ENCODE peak calls at places on chromosome 19, in ten cellular contexts. D, F, B, G, T, I, S, X, K and N are unnamed samples.

GRCh38 chr19:2624537-2625091 is 77.9 kb downstream of the GNG7 start:
- DNase-seq in D (no peak), F (peak), B (no peak), G (no peak), T (no peak), I (peak), S (peak), X (no peak), K (peak), N (no peak)

GRCh38 chr19:39506944-39507714 is 7.8 kb upstream of the SELENOV start:
- DNase-seq in D (peak), F (peak), B (peak), G (peak), T (no peak), I (peak), S (no peak), X (peak), K (no peak), N (no peak)

GRCh38 chr19:58451358-58452101 is at the start of gene ZNF324B:
- DNase-seq in D (peak), F (peak), B (peak), G (peak), T (no peak), I (peak), S (peak), X (peak), K (peak), N (peak)

GRCh38 chr19:3366761-3367571 is 583 bp downstream of the NFIC start:
- DNase-seq in D (peak), F (no peak), B (no peak), G (no peak), T (no peak), I (peak), S (peak), X (no peak), K (peak), N (no peak)

GRCh38 chr19:41434450-41434849 is 5.3 kb downstream of the DMAC2 start:
- DNase-seq in D (no peak), F (no peak), B (no peak), G (no peak), T (no peak), I (no peak), S (no peak), X (no peak), K (peak), N (no peak)

GRCh38 chr19:35254341-35255297 is 5.8 kb downstream of the LSR start:
- DNase-seq in D (no peak), F (no peak), B (no peak), G (no peak), T (no peak), I (no peak), S (no peak), X (no peak), K (peak), N (peak)

GRCh38 chr19:34461375-34462100 is 20.0 kb upstream of the WTIP start:
- DNase-seq in D (no peak), F (no peak), B (peak), G (no peak), T (no peak), I (no peak), S (no peak), X (peak), K (no peak), N (no peak)

GRCh38 chr19:43625918-43626579 is 6.6 kb upstream of the ZNF428 start:
- DNase-seq in D (no peak), F (no peak), B (no peak), G (no peak), T (no peak), I (no peak), S (no peak), X (no peak), K (no peak), N (no peak)

GRCh38 chr19:35797663-35798062 is 15.0 kb downstream of the PRODH2 start:
- DNase-seq in D (no peak), F (no peak), B (no peak), G (no peak), T (no peak), I (no peak), S (no peak), X (no peak), K (peak), N (no peak)

GRCh38 chr19:13102416-13102665 is 317 bp downstream of the LYL1 start:
- DNase-seq in D (no peak), F (no peak), B (no peak), G (no peak), T (no peak), I (no peak), S (no peak), X (peak), K (no peak), N (no peak)

GRCh38 chr19:13977803-13978202 is 25.5 kb downstream of the DCAF15 start:
- DNase-seq in D (no peak), F (no peak), B (no peak), G (no peak), T (no peak), I (no peak), S (no peak), X (no peak), K (peak), N (no peak)

GRCh38 chr19:54551950-54552912 is 21.4 kb upstream of the LILRA2 start:
- DNase-seq in D (no peak), F (no peak), B (no peak), G (no peak), T (no peak), I (peak), S (peak), X (no peak), K (peak), N (peak)

GRCh38 chr19:14149509-14149994 is 13.2 kb upstream of the ASF1B start:
- DNase-seq in D (no peak), F (peak), B (no peak), G (peak), T (no peak), I (no peak), S (peak), X (peak), K (peak), N (peak)

GRCh38 chr19:40280608-40281221 is 4.4 kb downstream of the AKT2 start:
- DNase-seq in D (no peak), F (peak), B (no peak), G (no peak), T (no peak), I (no peak), S (peak), X (no peak), K (no peak), N (no peak)

GRCh38 chr19:55305491-55305890 is 19.6 kb downstream of the TMEM150B start:
- DNase-seq in D (peak), F (no peak), B (no peak), G (peak), T (no peak), I (peak), S (peak), X (peak), K (no peak), N (peak)

GRCh38 chr19:33426621-33427475 is 53.3 kb downstream of the CEBPG start:
- DNase-seq in D (no peak), F (no peak), B (no peak), G (no peak), T (no peak), I (no peak), S (no peak), X (no peak), K (peak), N (no peak)

GRCh38 chr19:46221981-46222610 is 7.4 kb upstream of the IGFL1 start:
- DNase-seq in D (peak), F (peak), B (peak), G (no peak), T (no peak), I (no peak), S (peak), X (peak), K (peak), N (no peak)

GRCh38 chr19:33071887-33072286 is 7.2 kb upstream of the RHPN2 start:
- DNase-seq in D (peak), F (no peak), B (no peak), G (no peak), T (no peak), I (no peak), S (no peak), X (no peak), K (no peak), N (no peak)

GRCh38 chr19:33175886-33176669 is 18.1 kb upstream of the LRP3 start:
- DNase-seq in D (no peak), F (peak), B (peak), G (no peak), T (no peak), I (no peak), S (no peak), X (peak), K (no peak), N (peak)

GRCh38 chr19:10769533-10770491 is 51.9 kb downstream of the DNM2 start:
- DNase-seq in D (peak), F (peak), B (peak), G (peak), T (no peak), I (no peak), S (peak), X (peak), K (no peak), N (no peak)

GRCh38 chr19:35992902-35993765 is 1.9 kb upstream of the SDHAF1 start:
- DNase-seq in D (no peak), F (no peak), B (no peak), G (no peak), T (no peak), I (peak), S (no peak), X (no peak), K (no peak), N (no peak)

GRCh38 chr19:30525383-30525782 is 153.2 kb downstream of the ZNF536 start:
- DNase-seq in D (no peak), F (no peak), B (no peak), G (no peak), T (no peak), I (no peak), S (no peak), X (no peak), K (no peak), N (no peak)

GRCh38 chr19:3098141-3098514 is 4.0 kb downstream of the GNA11 start:
- DNase-seq in D (no peak), F (no peak), B (no peak), G (no peak), T (no peak), I (no peak), S (peak), X (peak), K (peak), N (no peak)

DNA sequence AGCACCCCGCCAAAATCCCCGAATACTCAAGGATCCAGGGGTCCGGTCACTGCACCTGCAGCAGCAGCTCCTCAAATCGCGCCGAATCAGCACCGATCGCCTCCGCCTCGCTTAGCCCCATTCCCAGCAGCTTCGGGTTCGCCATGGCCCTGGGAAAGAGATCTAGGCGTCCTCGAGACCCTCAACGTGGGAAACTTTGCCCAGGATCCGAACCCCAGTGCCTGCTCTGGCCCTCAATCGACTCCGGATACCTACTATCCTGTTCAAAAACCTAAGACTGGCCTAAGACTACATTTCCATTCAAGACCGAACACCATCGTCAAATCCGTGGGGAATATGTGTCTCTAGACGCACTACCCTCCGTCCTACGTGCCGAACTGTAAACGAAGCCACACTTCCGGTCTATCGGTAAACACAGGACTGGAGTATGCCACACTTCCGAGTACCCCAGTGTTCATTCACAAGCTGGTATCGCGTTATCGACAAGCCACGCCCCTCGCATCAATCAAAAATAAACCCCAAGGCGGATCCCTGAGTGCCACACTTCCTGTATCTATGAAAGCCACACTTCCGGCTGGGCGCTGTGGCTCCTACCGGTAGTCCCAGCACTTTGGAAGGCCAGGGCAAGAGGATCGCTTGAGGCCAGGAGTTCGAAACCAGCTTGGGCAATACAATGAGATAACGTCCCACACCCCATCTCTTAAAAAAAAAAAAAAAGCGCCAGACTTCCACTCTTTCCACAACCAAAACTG is at the start of gene PIH1D1:
- DNase-seq in D (peak), F (peak), B (peak), G (peak), T (peak), I (peak), S (peak), X (peak), K (peak), N (peak)
- TF ChIP-seq CTCF in D (no peak), F (no peak), B (no peak), G (no peak), T (peak), I (no peak), S (peak), X (peak), K (no peak), N (no peak)

DNA sequence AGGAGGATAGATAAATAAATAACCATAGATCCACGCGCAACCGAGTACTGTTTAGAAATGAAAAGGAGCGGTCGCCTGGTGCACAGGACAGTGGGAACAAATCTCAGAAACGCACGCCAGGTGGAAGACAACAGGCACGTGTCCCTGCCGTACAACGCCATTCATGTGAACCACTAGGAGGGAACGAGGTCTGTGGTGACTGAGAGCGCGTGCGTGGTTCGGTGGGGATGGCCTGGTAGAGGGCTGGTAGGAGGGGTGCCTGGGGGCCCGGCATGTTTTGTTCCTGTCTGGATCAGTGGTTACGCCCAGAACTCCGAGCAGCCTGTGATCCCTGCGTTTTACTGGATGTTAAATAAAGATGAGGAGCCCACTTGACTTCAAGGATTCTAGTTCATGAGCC is 111.9 kb downstream of the KDM4B start:
- DNase-seq in D (no peak), F (no peak), B (no peak), G (no peak), T (no peak), I (no peak), S (no peak), X (no peak), K (no peak), N (no peak)
- TF ChIP-seq CTCF in D (no peak), F (no peak), B (no peak), G (no peak), T (no peak), I (no peak), S (no peak), X (no peak), K (no peak), N (no peak)

DNA sequence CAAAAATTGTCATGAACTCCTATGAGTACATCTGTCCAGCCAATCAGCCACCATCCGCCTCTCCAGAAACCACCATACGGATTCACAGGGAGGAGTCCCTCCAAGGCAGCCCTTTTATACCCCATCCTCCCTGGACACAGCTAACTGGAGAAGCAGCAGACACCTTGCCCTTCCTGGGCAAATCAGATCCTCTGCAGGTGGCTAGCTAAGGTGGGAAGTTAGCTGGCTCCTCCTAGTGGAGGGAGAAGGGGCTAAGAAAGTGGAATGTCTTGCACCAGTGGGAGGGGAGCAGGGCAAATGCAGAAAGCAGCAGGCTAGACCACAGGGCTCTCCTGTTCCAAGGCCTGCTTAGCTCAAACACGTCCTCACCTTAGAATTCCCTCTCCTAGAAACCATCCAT is 46.2 kb upstream of the UQCRFS1 start:
- DNase-seq in D (no peak), F (no peak), B (no peak), G (no peak), T (no peak), I (no peak), S (no peak), X (no peak), K (no peak), N (no peak)
- TF ChIP-seq CTCF in D (peak), F (peak), B (peak), G (no peak), T (peak), I (peak), S (no peak), X (peak), K (no peak), N (no peak)

DNA sequence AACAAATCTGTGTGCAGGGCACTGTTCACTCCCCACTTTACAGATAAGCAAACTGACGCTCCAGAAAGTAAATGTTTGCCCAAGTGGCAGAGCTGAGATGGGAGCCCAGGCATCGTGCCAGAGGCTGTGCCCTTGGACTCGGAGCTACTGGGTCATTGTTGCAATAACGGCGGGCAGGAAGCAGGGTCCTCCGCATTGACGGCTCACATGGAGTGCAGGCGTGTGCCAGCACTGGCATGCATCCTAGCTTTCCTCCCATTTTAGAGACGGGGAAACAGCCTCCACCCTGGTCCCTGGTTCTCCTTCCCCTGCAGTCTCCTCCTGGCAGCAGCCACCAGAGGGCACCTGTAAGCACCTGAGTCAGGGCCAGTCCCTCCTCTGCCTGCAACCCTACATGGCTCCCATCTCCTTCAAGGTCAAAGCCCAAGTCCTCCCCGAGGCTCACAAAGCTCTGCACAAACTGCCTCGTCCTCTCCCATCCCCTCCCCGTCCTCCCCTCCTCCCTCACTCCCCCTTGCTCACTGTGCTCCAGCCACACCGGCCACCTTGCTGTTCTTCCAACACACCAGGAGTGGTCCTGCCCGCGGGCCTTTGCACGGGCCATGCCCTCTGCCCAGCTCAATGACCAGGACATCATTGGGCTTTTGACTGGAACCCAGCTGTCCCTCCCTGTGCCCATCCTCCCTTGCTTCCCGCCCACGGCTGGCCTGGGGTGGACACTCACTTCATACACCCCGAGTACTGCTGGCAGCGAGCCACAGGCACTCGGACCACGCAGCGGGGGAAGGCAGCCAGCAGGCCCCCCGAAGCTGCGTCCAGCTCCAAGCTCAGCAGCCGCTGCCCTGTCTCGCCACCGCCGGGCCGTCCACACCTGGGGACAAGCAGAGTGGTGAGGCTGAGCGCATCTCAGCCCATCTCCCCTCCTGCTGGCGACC is 7.7 kb upstream of the LRG1 start:
- DNase-seq in D (peak), F (peak), B (no peak), G (no peak), T (no peak), I (no peak), S (no peak), X (no peak), K (no peak), N (no peak)
- TF ChIP-seq CTCF in D (peak), F (no peak), B (peak), G (no peak), T (peak), I (peak), S (peak), X (peak), K (no peak), N (no peak)

GRCh38 chr19:38443458-38444001 is 10.0 kb downstream of the RYR1 start:
- DNase-seq in D (no peak), F (no peak), B (no peak), G (no peak), T (no peak), I (no peak), S (no peak), X (no peak), K (peak), N (no peak)

GRCh38 chr19:38442736-38443135 is 9.2 kb downstream of the RYR1 start:
- DNase-seq in D (no peak), F (no peak), B (no peak), G (no peak), T (no peak), I (no peak), S (no peak), X (no peak), K (no peak), N (no peak)

GRCh38 chr19:38444026-38444425 is 10.5 kb downstream of the RYR1 start:
- DNase-seq in D (no peak), F (no peak), B (no peak), G (no peak), T (no peak), I (no peak), S (no peak), X (no peak), K (no peak), N (no peak)

GRCh38 chr19:38440592-38440991 is 7.1 kb downstream of the RYR1 start:
- DNase-seq in D (no peak), F (no peak), B (no peak), G (no peak), T (no peak), I (no peak), S (no peak), X (no peak), K (no peak), N (no peak)

DNA sequence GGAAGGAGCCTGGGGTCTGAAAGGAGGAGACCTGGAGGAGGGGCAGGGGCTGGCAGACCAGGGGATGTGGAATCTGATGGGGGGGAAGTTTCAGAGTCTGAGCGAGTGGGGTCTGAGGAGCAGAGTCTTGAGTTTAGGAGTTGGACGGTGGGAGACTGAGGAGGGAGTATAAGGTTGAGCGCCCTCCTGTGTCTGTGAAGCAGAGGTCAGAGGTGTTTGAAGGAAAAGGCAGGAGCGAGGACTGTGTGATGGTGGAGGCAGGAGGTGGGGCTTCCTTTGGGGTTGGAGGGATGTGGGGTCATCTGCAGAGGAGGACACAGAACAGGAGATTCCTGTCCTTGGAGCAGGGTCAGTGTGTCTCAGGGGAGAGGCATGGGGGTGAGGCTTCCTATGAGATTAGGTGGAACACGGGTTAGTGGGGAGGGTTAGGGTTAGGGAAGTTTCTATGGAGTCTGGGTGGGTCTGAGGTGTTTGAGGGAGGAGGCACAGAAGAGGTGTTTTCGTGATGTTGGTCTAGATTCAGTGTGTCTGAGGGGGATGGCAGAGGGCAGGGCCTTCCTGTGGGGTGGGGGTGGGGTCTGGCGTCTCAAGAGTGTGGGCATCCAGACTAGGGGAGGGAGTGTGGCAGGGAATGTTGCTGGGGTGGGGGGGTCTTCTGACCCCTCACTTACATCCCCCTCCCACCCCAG is 8.3 kb downstream of the RYR1 start:
- DNase-seq in D (no peak), F (no peak), B (no peak), G (no peak), T (no peak), I (peak), S (no peak), X (no peak), K (no peak), N (no peak)
- TF ChIP-seq CTCF in D (peak), F (no peak), B (no peak), G (no peak), T (peak), I (peak), S (no peak), X (peak), K (no peak), N (no peak)

GRCh38 chr19:17677002-17677401 is 11.2 kb downstream of the UNC13A start:
- DNase-seq in D (peak), F (no peak), B (no peak), G (no peak), T (no peak), I (peak), S (no peak), X (no peak), K (no peak), N (no peak)
- TF ChIP-seq CTCF in D (peak), F (no peak), B (peak), G (no peak), T (peak), I (no peak), S (no peak), X (no peak), K (no peak), N (no peak)